ENCODE peak calls at places on chromosome 5, in six cellular contexts. A is RPMI7951, P is skeletal muscle cell, E is NCI-H146, B is thoracic aorta, F is Ammon's horn. T is an unnamed sample.

GRCh38 chr5:131523500-131524185 is 111.4 kb downstream of the RAPGEF6 start:
- DNase-seq in A (no peak), P (no peak), E (no peak), B (no peak), F (no peak), T (no peak)

GRCh38 chr5:553874-554273 is 29.6 kb upstream of the SLC9A3 start:
- DNase-seq in A (peak; percentile 28), P (no peak), E (no peak), B (no peak), F (no peak), T (no peak)

GRCh38 chr5:30502277-30502676 is 691.2 kb upstream of the CDH6 start:
- DNase-seq in A (peak; percentile 42), P (peak; percentile 4), E (no peak), B (no peak), F (no peak), T (no peak)

GRCh38 chr5:142334548-142334947 is 9.7 kb upstream of the SPRY4 start:
- DNase-seq in A (no peak), P (no peak), E (no peak), B (no peak), F (no peak), T (no peak)

GRCh38 chr5:81140461-81140860 is 92.7 kb upstream of the CKMT2 start:
- DNase-seq in A (no peak), P (no peak), E (peak; percentile 28), B (no peak), F (no peak), T (no peak)

GRCh38 chr5:74648835-74649286 is 8.3 kb upstream of the ENC1 start:
- DNase-seq in A (peak; percentile 61), P (no peak), E (peak; percentile 66), B (no peak), F (peak; percentile 83), T (no peak)

GRCh38 chr5:95590880-95591279 is 29.0 kb upstream of the GPR150 start:
- DNase-seq in A (no peak), P (no peak), E (no peak), B (no peak), F (no peak), T (no peak)

GRCh38 chr5:28310696-28311095 is 1272.3 kb upstream of the CDH9 start:
- DNase-seq in A (no peak), P (no peak), E (no peak), B (no peak), F (no peak), T (no peak)

GRCh38 chr5:136717917-136718316 is 352.6 kb upstream of the TRPC7 start:
- DNase-seq in A (no peak), P (no peak), E (no peak), B (no peak), F (no peak), T (no peak)

T was measured in lower lobe of right lung.